ENCODE peak calls at places on chromosomes 7 and 10, in five cellular contexts. X is NCI-H1092 treated with DMSO at 0.1 percent for 48 hours; D is RKO; H is stimulated activated CD4-positive, alpha-beta T cell treated with anti-CD3 and anti-CD28 coated beads, Interleukin-12 subunit alpha, Interleukin-12 subunit beta, amount 100 ng/mL, for 24 hours; B is amniotic epithelial cell. R is an unnamed sample.

GRCh38 chr10:11336703-11337102 is 274.7 kb downstream of the USP6NL start:
- DNase-seq in B (no peak), D (no peak), X (no peak), H (no peak), R (no peak)

GRCh38 chr7:41134242-41134872 is 568.5 kb downstream of the INHBA start:
- DNase-seq in H (no peak), D (no peak), X (no peak), B (peak), R (no peak)

GRCh38 chr7:151249732-151250072 is 1.2 kb upstream of the SMARCD3 start:
- DNase-seq in D (peak), X (no peak), B (peak), H (no peak), R (no peak)

GRCh38 chr7:2374830-2375728 is 20.5 kb downstream of the EIF3B start:
- DNase-seq in X (no peak), H (no peak), D (no peak), B (no peak), R (no peak)

GRCh38 chr10:43370671-43371215 is 693 bp upstream of the FXYD4 start:
- DNase-seq in H (no peak), D (no peak), X (no peak), B (no peak), R (no peak)

GRCh38 chr10:21720090-21720489 is 186.1 kb downstream of the MLLT10 start:
- DNase-seq in X (no peak), H (no peak), B (no peak), D (no peak), R (no peak)

GRCh38 chr10:57579926-57580325 is 687.8 kb downstream of the IPMK start:
- DNase-seq in D (peak), B (peak), H (no peak), X (peak), R (peak)

GRCh38 chr7:155000795-155001194 is 2.1 kb downstream of the PAXIP1 start:
- DNase-seq in H (no peak), X (no peak), B (no peak), D (no peak), R (no peak)

GRCh38 chr10:16779375-16779774 is 37.8 kb downstream of the RSU1 start:
- DNase-seq in B (no peak), X (no peak), D (no peak), H (peak), R (no peak)

GRCh38 chr10:49407552-49408137 is 11.8 kb upstream of the DRGX start:
- DNase-seq in X (peak), B (peak), D (peak), H (peak), R (peak)